ENCODE peak calls at places on chromosomes 5 and 9, in eight cellular contexts. B is body of pancreas; V is left ventricle myocardium inferior; M is heart right ventricle; U is RWPE2; P is CD8-positive, alpha-beta T cell; T is A549; L is prostate gland. W is an unnamed sample.

GRCh38 chr9:135506327-135507103 is 6.0 kb downstream of the MRPS2 start:
- DNase-seq in U (peak), V (no peak), L (no peak), P (no peak), T (no peak), M (no peak), B (no peak), W (no peak)

GRCh38 chr5:50667079-50667652 is 729 bp downstream of the PARP8 start:
- DNase-seq in V (peak), B (peak), M (peak), U (peak), P (peak), T (peak), L (peak), W (peak)

GRCh38 chr9:127989094-127989493 is 8.3 kb upstream of the EEIG1 start:
- DNase-seq in M (peak), V (no peak), L (no peak), U (no peak), P (no peak), B (peak), T (no peak), W (no peak)

GRCh38 chr5:179127136-179128040 is 67.2 kb downstream of the ZNF354C start:
- DNase-seq in M (no peak), P (no peak), B (peak), U (peak), L (no peak), V (no peak), T (no peak), W (no peak)

GRCh38 chr5:171600736-171601265 is 181.4 kb downstream of the FGF18 start:
- DNase-seq in V (peak), U (no peak), T (no peak), B (no peak), P (no peak), L (no peak), M (no peak), W (peak)

GRCh38 chr5:1513326-1514026 is 10.3 kb downstream of the LPCAT1 start:
- DNase-seq in L (no peak), T (no peak), B (no peak), V (peak), U (peak), M (no peak), P (no peak), W (no peak)

GRCh38 chr9:116737137-116737546 is 50.0 kb downstream of the TRIM32 start:
- DNase-seq in L (peak), P (peak), M (peak), T (peak), B (peak), U (peak), V (peak), W (peak)

GRCh38 chr5:140556438-140556837 is 835 bp downstream of the SRA1 start:
- DNase-seq in P (no peak), B (no peak), M (no peak), T (no peak), V (no peak), L (no peak), U (no peak), W (peak)

GRCh38 chr9:16363073-16363781 is 507.2 kb downstream of the BNC2 start:
- DNase-seq in P (no peak), B (no peak), U (no peak), M (no peak), V (no peak), T (no peak), L (no peak), W (no peak)

GRCh38 chr5:96641368-96641767 is 20.8 kb upstream of the CAST start:
- DNase-seq in V (no peak), B (no peak), U (no peak), L (no peak), T (peak), M (no peak), P (no peak), W (no peak)

GRCh38 chr5:69364414-69364813 is 4.9 kb downstream of the AK6 start:
- DNase-seq in T (peak), P (no peak), U (no peak), M (no peak), B (no peak), V (no peak), L (no peak), W (peak)

GRCh38 chr9:82989949-82990348 is 73.0 kb downstream of the RASEF start:
- DNase-seq in U (no peak), B (no peak), L (no peak), P (no peak), V (no peak), T (no peak), M (no peak), W (no peak)

GRCh38 chr9:135306699-135307098 is 172.9 kb upstream of the PPP1R26 start:
- DNase-seq in M (no peak), V (no peak), L (no peak), U (no peak), P (no peak), B (no peak), T (no peak), W (no peak)

GRCh38 chr5:164553851-164554250 is 1048.4 kb downstream of the MAT2B start:
- DNase-seq in L (no peak), V (no peak), B (no peak), T (no peak), M (no peak), U (no peak), P (no peak), W (no peak)

GRCh38 chr5:176162206-176162605 is 76.0 kb upstream of the SIMC1 start:
- DNase-seq in T (no peak), V (peak), P (no peak), L (no peak), M (no peak), B (no peak), U (no peak), W (no peak)

GRCh38 chr9:129313331-129313955 is 135.4 kb upstream of the IER5L start:
- DNase-seq in U (no peak), L (no peak), V (no peak), B (no peak), M (no peak), T (no peak), P (no peak), W (no peak)

GRCh38 chr5:68406767-68407232 is 191.2 kb downstream of the PIK3R1 start:
- DNase-seq in B (no peak), T (peak), L (peak), P (no peak), M (no peak), U (no peak), V (no peak), W (no peak)

GRCh38 chr9:114157516-114158176 is 2.3 kb downstream of the COL27A1 start:
- DNase-seq in T (no peak), M (no peak), U (no peak), V (no peak), P (no peak), B (no peak), L (no peak), W (no peak)

GRCh38 chr5:159171274-159171673 is 38.1 kb downstream of the RNF145 start:
- DNase-seq in P (no peak), U (no peak), B (no peak), T (no peak), V (no peak), M (no peak), L (no peak), W (no peak)

GRCh38 chr9:95585824-95586223 is 69.1 kb upstream of the PTCH1 start:
- DNase-seq in T (no peak), U (no peak), P (no peak), B (no peak), V (no peak), M (no peak), L (no peak), W (no peak)

GRCh38 chr5:147455321-147455720 is 54.5 kb downstream of the DPYSL3 start:
- DNase-seq in V (no peak), P (no peak), B (no peak), L (no peak), M (no peak), T (no peak), U (no peak), W (peak)

GRCh38 chr5:17878541-17878940 is 244.3 kb downstream of the TAF11L14 start:
- DNase-seq in B (no peak), P (no peak), L (no peak), M (no peak), U (no peak), T (no peak), V (no peak), W (no peak)

GRCh38 chr9:93669116-93669957 is 93.0 kb downstream of the PHF2 start:
- DNase-seq in P (no peak), B (peak), L (no peak), M (no peak), T (no peak), V (peak), U (peak), W (no peak)

GRCh38 chr5:112529525-112529924 is 110.4 kb upstream of the EPB41L4A start:
- DNase-seq in U (no peak), L (no peak), V (no peak), M (no peak), P (no peak), B (no peak), T (peak), W (peak)

GRCh38 chr9:99056876-99057664 is 47.8 kb upstream of the TGFBR1 start:
- DNase-seq in V (no peak), L (no peak), M (no peak), T (no peak), P (no peak), U (no peak), B (no peak), W (peak)

GRCh38 chr5:72760259-72760658 is 56.2 kb upstream of the TNPO1 start:
- DNase-seq in T (no peak), L (no peak), B (no peak), V (no peak), M (no peak), P (no peak), U (no peak), W (peak)

GRCh38 chr5:160197341-160198147 is 31.8 kb upstream of the FABP6 start:
- DNase-seq in P (no peak), M (peak), B (no peak), V (peak), L (no peak), U (no peak), T (no peak), W (peak)

GRCh38 chr9:70600479-70600878 is 186.0 kb upstream of the KLF9 start:
- DNase-seq in U (no peak), P (no peak), B (no peak), T (no peak), V (peak), L (no peak), M (peak), W (peak)

GRCh38 chr5:135097390-135097789 is 63.4 kb upstream of the PITX1 start:
- DNase-seq in L (no peak), U (no peak), M (no peak), P (no peak), B (no peak), T (no peak), V (no peak), W (no peak)

GRCh38 chr5:147017621-147018020 is 139.1 kb upstream of the PPP2R2B start:
- DNase-seq in T (no peak), U (no peak), L (no peak), V (no peak), B (no peak), P (no peak), M (no peak), W (no peak)

GRCh38 chr9:82553654-82554366 is 509.1 kb downstream of the RASEF start:
- DNase-seq in U (no peak), T (no peak), P (no peak), B (no peak), V (no peak), L (no peak), M (no peak), W (no peak)

GRCh38 chr9:111405701-111406100 is 75.7 kb upstream of the OR2K2 start:
- DNase-seq in P (no peak), M (no peak), B (no peak), V (no peak), U (no peak), L (no peak), T (no peak), W (no peak)

GRCh38 chr5:157085930-157086329 is 22.9 kb downstream of the HAVCR2 start:
- DNase-seq in P (no peak), T (no peak), V (no peak), L (no peak), M (no peak), B (no peak), U (no peak), W (no peak)

GRCh38 chr9:101477214-101477613 is 41.6 kb upstream of the ALDOB start:
- DNase-seq in P (no peak), U (no peak), L (no peak), T (no peak), B (no peak), V (no peak), M (no peak), W (no peak)

GRCh38 chr5:180648658-180649296 is 623 bp downstream of the FLT4 start:
- DNase-seq in B (no peak), L (no peak), V (peak), P (no peak), T (peak), M (no peak), U (no peak), W (no peak)

GRCh38 chr5:148826082-148826971 is at the start of gene ADRB2:
- DNase-seq in V (peak), M (peak), B (peak), P (peak), U (peak), T (peak), L (peak), W (peak)

GRCh38 chr5:35048910-35049309 is 1.2 kb upstream of the AGXT2 start:
- DNase-seq in B (no peak), P (no peak), M (no peak), V (no peak), U (no peak), T (no peak), L (no peak), W (no peak)

DNA sequence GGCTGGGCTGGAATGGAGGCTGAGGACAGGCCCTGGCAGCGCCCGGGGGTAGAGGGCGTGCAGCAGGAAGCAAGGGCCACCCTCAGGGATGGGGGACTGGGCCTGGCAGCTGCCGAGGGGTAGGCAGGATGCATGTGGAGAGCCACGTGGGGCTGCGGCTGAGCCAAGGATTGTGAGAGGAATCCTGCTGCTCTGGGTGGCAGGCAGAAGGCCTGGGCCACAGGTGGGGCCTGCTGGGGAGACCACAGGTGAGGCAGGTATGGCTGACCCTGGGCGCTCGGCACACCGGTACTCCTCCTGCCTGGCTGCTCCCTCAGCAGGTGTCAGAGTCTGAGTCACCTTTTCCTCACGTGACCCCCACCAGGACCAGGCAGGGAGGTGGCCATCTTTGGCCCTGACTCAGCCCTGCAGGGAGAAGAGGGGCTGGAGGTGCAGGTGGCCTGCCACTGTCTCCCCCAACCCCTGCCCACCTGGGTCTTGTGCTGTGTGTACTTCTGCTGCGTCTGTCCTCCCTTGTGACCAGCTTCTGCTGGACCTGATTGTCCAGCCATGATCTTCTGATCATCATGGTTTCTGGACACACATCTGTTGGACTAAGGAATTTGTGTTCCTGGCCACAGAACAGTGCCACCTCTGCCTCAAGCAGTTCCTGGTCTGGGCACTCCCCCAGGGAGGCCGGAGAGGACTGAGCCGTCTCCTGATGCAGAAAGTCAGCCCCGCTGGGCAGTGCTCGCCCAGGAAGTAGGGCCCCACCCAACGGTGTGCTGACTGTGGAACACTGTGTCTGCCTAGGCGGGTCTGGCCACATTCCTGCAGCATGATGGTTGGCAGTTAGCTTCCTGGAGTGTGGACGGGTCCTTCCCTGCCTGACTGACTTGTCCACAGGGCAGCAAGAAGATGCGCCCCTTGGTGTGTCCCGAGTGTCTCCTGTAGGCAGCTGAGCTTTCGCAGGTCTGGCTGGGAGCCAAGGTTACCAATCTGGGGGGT is 6.4 kb downstream of the ARRDC1 start:
- DNase-seq in M (no peak), U (peak), P (no peak), L (peak), V (no peak), T (peak), B (peak), W (peak)
- H3K4me3 ChIP-seq in M (no peak), U (peak), P (no peak), L (no peak), V (no peak), T (peak), B (no peak), W (peak)

DNA sequence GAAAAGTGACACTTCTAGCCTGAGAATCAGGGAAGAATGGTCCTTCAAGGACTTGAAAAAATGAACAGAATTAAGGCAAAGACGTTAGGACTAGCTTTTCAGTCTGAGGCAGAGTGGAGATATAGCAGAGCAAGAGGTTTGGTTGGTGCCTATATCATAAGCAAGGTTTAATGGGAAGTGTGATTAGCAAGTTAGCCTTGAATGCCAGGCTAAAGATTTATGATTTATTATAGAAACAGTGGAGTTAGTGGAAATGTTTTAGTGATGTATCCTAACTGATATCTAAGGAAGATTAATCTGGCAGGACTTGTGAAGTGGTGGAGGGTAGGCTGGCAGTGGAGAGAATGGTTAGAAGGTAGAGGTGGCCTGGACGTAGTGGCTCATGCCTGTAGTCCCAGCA is 7.0 kb downstream of the F2RL2 start:
- DNase-seq in L (no peak), T (no peak), P (no peak), M (no peak), V (no peak), B (no peak), U (no peak), W (no peak)
- TF ChIP-seq CTCF in L (no peak), T (no peak), P (no peak), M (no peak), V (no peak), B (no peak), U (no peak), W (no peak)

GRCh38 chr5:80957031-80957761 is 3.0 kb upstream of the RASGRF2 start:
- DNase-seq in B (no peak), V (no peak), U (no peak), P (no peak), L (no peak), M (no peak), T (no peak), W (no peak)
- H3K4me3 ChIP-seq in B (no peak), V (no peak), U (no peak), P (no peak), L (no peak), M (no peak), T (no peak), W (no peak)

DNA sequence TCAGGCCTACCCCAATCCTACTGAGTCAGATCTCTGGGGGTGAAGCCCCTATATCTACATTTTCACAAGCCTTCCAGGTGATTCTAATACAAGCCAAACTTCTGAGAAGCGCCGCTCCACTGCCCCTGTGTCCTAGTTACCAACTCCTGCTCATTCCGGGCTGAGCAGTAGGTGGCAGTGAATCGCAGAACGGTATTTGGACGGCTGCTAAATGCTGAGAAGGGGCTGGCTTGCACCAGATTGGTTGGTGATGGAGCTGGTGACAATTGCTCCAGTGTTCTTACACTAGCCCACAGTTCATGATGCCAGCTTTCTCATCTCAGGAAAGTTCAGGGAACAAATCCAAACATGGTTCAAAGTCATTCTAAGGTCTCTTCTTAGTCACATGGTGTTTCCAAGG is 31.1 kb upstream of the FGF1 start:
- DNase-seq in P (no peak), L (peak), V (peak), T (peak), M (peak), B (peak), U (no peak), W (peak)
- TF ChIP-seq CTCF in P (no peak), L (peak), V (peak), T (no peak), M (peak), B (peak), U (no peak), W (peak)

GRCh38 chr5:97762483-97762882 is 579.4 kb upstream of the RIOK2 start:
- DNase-seq in U (no peak), P (no peak), V (no peak), T (no peak), L (no peak), B (no peak), M (no peak), W (no peak)

GRCh38 chr5:97764700-97765099 is 581.7 kb upstream of the RIOK2 start:
- DNase-seq in V (no peak), T (peak), L (no peak), M (no peak), B (no peak), U (peak), P (no peak), W (peak)
- H3K4me3 ChIP-seq in V (no peak), T (no peak), L (no peak), M (no peak), B (no peak), U (no peak), P (no peak), W (no peak)

DNA sequence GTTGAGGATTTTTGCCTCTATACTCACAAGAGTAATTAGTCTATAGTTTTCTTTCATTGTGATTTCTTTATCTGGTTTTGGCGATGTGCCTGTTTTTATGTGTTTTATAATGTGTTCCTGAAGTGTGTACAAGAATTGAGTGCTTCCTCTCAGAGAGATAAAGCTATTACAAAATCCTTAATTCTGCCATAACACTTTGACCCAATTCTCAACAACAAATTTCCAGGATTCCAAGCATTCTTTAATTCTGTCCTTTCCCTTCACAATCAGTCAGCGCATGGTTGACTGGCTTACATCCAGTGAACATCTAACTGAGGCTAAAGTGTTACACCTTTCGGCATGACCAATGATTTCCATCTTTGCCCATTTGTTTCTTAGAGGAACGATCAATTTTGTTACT is 282.9 kb upstream of the MVB12B start:
- DNase-seq in V (no peak), P (no peak), U (no peak), T (no peak), B (no peak), L (no peak), M (no peak), W (peak)
- TF ChIP-seq CTCF in V (no peak), P (no peak), U (no peak), T (no peak), B (no peak), L (no peak), M (no peak), W (no peak)

GRCh38 chr5:322281-322941 is 897 bp downstream of the AHRR start:
- DNase-seq in M (no peak), V (no peak), U (no peak), B (no peak), T (no peak), L (no peak), P (no peak), W (peak)
- H3K4me3 ChIP-seq in M (peak), V (peak), U (peak), B (no peak), T (peak), L (peak), P (peak), W (peak)